ENCODE peak calls at places on chromosomes 1 and 21, in five cellular contexts. J is fibroblast of lung, R is IMR-90, H is stomach, A is foreskin keratinocyte. X is an unnamed sample.

GRCh38 chr1:167805041-167805556 is 83.3 kb downstream of the MPZL1 start:
- DNase-seq in J (no peak), A (no peak), H (no peak), R (no peak), X (no peak)

GRCh38 chr1:150974580-150975478 is at the start of gene CERS2:
- DNase-seq in A (no peak), H (peak; percentile 87), J (peak; percentile 76), R (peak; percentile 69), X (peak; percentile 94)

GRCh38 chr1:200128081-200128480 is 100.6 kb downstream of the NR5A2 start:
- DNase-seq in J (no peak), H (no peak), R (no peak), A (no peak), X (no peak)

GRCh38 chr1:54591127-54591756 is 32.1 kb downstream of the FAM151A start:
- DNase-seq in A (no peak), H (no peak), R (peak; percentile 42), J (peak; percentile 80), X (no peak)

GRCh38 chr1:174942547-174943255 is 57.0 kb upstream of the CACYBP start:
- DNase-seq in A (no peak), J (no peak), R (no peak), H (no peak), X (no peak)

GRCh38 chr1:63322248-63322943 is at the start of gene FOXD3:
- DNase-seq in J (no peak), H (peak; percentile 71), A (no peak), R (peak; percentile 37), X (peak; percentile 79)

GRCh38 chr1:225766967-225767413 is 10.6 kb upstream of the SRP9 start:
- DNase-seq in J (peak; percentile 97), A (no peak), R (peak; percentile 90), H (peak; percentile 23), X (no peak)

GRCh38 chr1:47997289-47998200 is at the start of gene TRABD2B:
- DNase-seq in R (peak; percentile 34), J (peak; percentile 39), H (peak; percentile 79), A (peak; percentile 47), X (peak; percentile 89)

GRCh38 chr1:106678661-106679060 is 377.8 kb upstream of the PRMT6 start:
- DNase-seq in J (no peak), R (no peak), H (no peak), A (no peak), X (no peak)

GRCh38 chr1:92709738-92710137 is 75.2 kb downstream of the EVI5 start:
- DNase-seq in J (peak; percentile 88), R (peak; percentile 91), A (peak; percentile 49), H (no peak), X (no peak)

DNA sequence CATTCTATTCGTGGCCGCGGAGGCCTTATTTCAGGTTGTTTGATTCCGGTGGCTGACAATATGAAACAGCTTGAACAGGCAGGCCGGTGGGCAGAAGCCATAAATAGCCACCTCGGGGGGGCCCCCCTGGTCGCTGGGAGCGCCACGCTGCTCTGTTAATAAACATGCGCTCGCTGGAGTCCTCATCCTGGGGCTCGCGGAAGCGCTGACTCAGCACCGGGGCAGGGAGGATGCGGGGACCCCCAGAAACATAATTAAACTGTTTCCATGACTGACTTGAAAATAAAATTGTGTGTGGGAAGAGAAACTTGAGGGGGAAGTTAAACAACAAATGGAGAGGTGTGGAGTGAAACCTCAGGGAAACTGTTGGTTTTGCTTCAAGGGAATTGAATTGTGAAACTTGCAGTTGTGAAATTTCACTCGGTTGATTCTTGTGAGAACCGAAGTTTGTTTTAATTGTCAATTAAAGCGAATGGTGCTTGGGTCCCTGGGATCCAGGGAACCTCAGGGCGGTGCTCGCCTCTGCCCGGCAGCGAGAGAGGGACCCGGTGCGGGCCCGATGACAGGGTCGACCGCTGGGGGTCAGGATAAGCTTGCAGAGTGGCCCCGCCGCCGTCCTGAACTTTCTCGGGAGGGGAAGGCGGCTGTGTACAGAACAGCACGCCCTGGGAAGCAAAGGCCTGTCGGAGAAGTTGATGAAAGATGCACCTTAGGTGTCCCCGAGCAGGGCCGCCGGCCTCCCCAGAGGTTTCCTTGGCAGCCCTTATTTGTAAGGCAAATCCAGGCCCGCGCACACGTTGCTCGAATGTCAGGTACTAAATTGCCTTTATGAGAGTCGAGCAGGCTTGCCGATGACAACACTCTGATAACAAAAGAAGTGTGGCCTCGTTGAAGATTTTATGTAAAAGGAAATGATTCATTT is 176.9 kb upstream of the LMO4 start:
- DNase-seq in J (peak; percentile 77), R (peak; percentile 58), H (peak; percentile 49), A (peak; percentile 37), X (peak; percentile 85)
- H3K4me1 ChIP-seq in J (peaks cover 14% of the 10 kb centered on the region), R (peaks cover 17% of the 10 kb centered on the region), H (peaks cover 31% of the 10 kb centered on the region), A (peaks cover 6% of the 10 kb centered on the region), X (peaks cover 27% of the 10 kb centered on the region)

GRCh38 chr1:85047472-85048295 is 616 bp downstream of the MCOLN3 start:
- DNase-seq in H (no peak), J (no peak), R (no peak), A (no peak), X (peak; percentile 75)
- H3K27me3 ChIP-seq in H (peaks cover 22% of the 10 kb centered on the region), J (peaks cover 24% of the 10 kb centered on the region), R (peaks cover 62% of the 10 kb centered on the region), A (peaks cover 62% of the 10 kb centered on the region), X (peaks cover 31% of the 10 kb centered on the region)

GRCh38 chr1:27574001-27574781 is 29.8 kb downstream of the AHDC1 start:
- DNase-seq in H (no peak), J (no peak), R (no peak), A (no peak), X (no peak)
- H3K4me1 ChIP-seq in H (peaks cover 93% of the 10 kb centered on the region), J (peaks cover 60% of the 10 kb centered on the region), R (peaks cover 55% of the 10 kb centered on the region), A (peaks cover 10% of the 10 kb centered on the region), X (peaks cover 74% of the 10 kb centered on the region)

GRCh38 chr21:41530366-41530765 is 22.4 kb upstream of the TMPRSS2 start:
- DNase-seq in J (no peak), H (peak; percentile 20), R (no peak), A (no peak), X (no peak)

GRCh38 chr21:41526478-41527087 is 18.6 kb upstream of the TMPRSS2 start:
- DNase-seq in J (no peak), R (no peak), A (no peak), H (peak; percentile 70), X (no peak)

DNA sequence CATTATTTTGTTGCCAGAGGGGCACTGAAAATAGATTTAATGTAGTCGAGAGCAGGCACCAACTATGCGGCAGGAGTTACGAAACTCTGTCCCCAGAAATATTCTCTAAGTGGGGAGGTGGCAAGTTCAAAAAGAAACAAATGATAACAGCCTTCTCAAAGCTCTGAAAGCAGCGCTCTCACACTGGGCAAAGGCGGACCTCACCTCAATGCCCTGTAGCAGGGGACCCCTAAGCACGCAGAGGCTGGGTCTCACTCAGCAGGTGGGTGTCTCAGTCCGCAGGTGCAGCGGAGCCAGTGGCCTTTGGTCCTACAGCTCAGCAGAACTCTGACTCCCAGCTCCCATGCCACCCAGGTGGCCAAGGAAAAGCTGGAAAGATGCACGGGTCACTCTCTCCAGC is 21.8 kb upstream of the TMPRSS2 start:
- DNase-seq in J (no peak), H (peak; percentile 25), A (no peak), R (no peak), X (no peak)
- H3K27me3 ChIP-seq in J (no peaks in the 10 kb centered on the region), H (no peaks in the 10 kb centered on the region), A (peaks cover 39% of the 10 kb centered on the region), R (peaks cover 16% of the 10 kb centered on the region), X (no peaks in the 10 kb centered on the region)

X was measured in upper lobe of right lung.